ENCODE peak calls at places on chromosomes 13 and 19, in seven cellular contexts. Q, K, T, E, H, V and N are unnamed samples.

GRCh38 chr19:2016041-2016807 is 710 bp upstream of the BTBD2 start:
- DNase-seq in Q (peak; percentile 86), K (peak; percentile 83), T (peak; percentile 86), E (peak; percentile 88), H (peak; percentile 88), V (peak; percentile 40), N (peak; percentile 81)

GRCh38 chr13:57969961-57970360 is 338.4 kb downstream of the PCDH17 start:
- DNase-seq in Q (no peak), K (no peak), T (no peak), E (no peak), H (no peak), V (no peak), N (no peak)

GRCh38 chr13:23563085-23563484 is 7.1 kb upstream of the TNFRSF19 start:
- DNase-seq in Q (no peak), K (no peak), T (no peak), E (no peak), H (no peak), V (no peak), N (no peak)

GRCh38 chr19:10271543-10272086 is 695 bp downstream of the ICAM1 start:
- DNase-seq in Q (no peak), K (no peak), T (no peak), E (no peak), H (peak; percentile 92), V (no peak), N (no peak)

GRCh38 chr13:74210693-74211393 is 76.6 kb upstream of the KLF12 start:
- DNase-seq in Q (peak; percentile 100), K (peak; percentile 89), T (no peak), E (peak; percentile 15), H (no peak), V (peak; percentile 98), N (peak; percentile 11)

GRCh38 chr13:102839462-102839861 is 6.4 kb upstream of the ERCC5 start:
- DNase-seq in Q (peak; percentile 18), K (no peak), T (no peak), E (no peak), H (no peak), V (no peak), N (no peak)

GRCh38 chr13:101915755-101916107 is 463.3 kb downstream of the ITGBL1 start:
- DNase-seq in Q (no peak), K (no peak), T (no peak), E (no peak), H (no peak), V (no peak), N (peak; percentile 41)

GRCh38 chr13:42320375-42320787 is 48.4 kb downstream of the AKAP11 start:
- DNase-seq in Q (no peak), K (no peak), T (no peak), E (no peak), H (no peak), V (no peak), N (no peak)

GRCh38 chr13:34867590-34867989 is 74.5 kb upstream of the NBEA start:
- DNase-seq in Q (peak; percentile 6), K (no peak), T (no peak), E (peak; percentile 15), H (peak; percentile 39), V (peak; percentile 40), N (no peak)

GRCh38 chr19:56147307-56147706 is 6.2 kb downstream of the ZNF444 start:
- DNase-seq in Q (no peak), K (no peak), T (no peak), E (no peak), H (no peak), V (no peak), N (no peak)

GRCh38 chr13:101453784-101454201 is 1.3 kb downstream of the ITGBL1 start:
- DNase-seq in Q (no peak), K (no peak), T (no peak), E (no peak), H (peak; percentile 5), V (no peak), N (no peak)

GRCh38 chr19:45290381-45290931 is 32.2 kb downstream of the CKM start:
- DNase-seq in Q (no peak), K (no peak), T (no peak), E (no peak), H (no peak), V (no peak), N (no peak)

GRCh38 chr19:57320180-57321084 is at the start of gene ZNF543:
- DNase-seq in Q (peak; percentile 96), K (peak; percentile 97), T (peak; percentile 97), E (peak; percentile 99), H (peak; percentile 97), V (peak; percentile 96), N (peak; percentile 96)

GRCh38 chr13:97254809-97255208 is 32.7 kb downstream of the MBNL2 start:
- DNase-seq in Q (peak; percentile 87), K (no peak), T (no peak), E (peak; percentile 56), H (no peak), V (no peak), N (no peak)

GRCh38 chr19:12985049-12985776 is 10.1 kb upstream of the NFIX start:
- DNase-seq in Q (peak; percentile 55), K (no peak), T (peak; percentile 69), E (no peak), H (peak; percentile 43), V (peak; percentile 73), N (peak; percentile 31)

GRCh38 chr19:861756-862528 is 2.5 kb downstream of the CFD start:
- DNase-seq in Q (no peak), K (peak; percentile 80), T (no peak), E (peak; percentile 78), H (peak; percentile 70), V (no peak), N (peak; percentile 47)

GRCh38 chr19:51726049-51726448 is 2.3 kb upstream of the HAS1 start:
- DNase-seq in Q (peak; percentile 93), K (peak; percentile 37), T (no peak), E (no peak), H (no peak), V (peak; percentile 64), N (peak; percentile 39)

GRCh38 chr19:19110410-19111137 is 27.7 kb downstream of the TMEM161A start:
- DNase-seq in Q (no peak), K (peak; percentile 72), T (no peak), E (peak; percentile 10), H (peak; percentile 35), V (peak; percentile 9), N (no peak)

GRCh38 chr13:46106839-46107371 is 2.1 kb upstream of the CPB2 start:
- DNase-seq in Q (no peak), K (no peak), T (no peak), E (no peak), H (no peak), V (no peak), N (no peak)

GRCh38 chr13:110195547-110196485 is 111.1 kb downstream of the COL4A1 start:
- DNase-seq in Q (no peak), K (no peak), T (no peak), E (no peak), H (no peak), V (no peak), N (no peak)

GRCh38 chr13:39385154-39385553 is 217.8 kb downstream of the LHFPL6 start:
- DNase-seq in Q (no peak), K (no peak), T (no peak), E (no peak), H (no peak), V (no peak), N (no peak)

GRCh38 chr19:15758379-15758778 is 20.6 kb downstream of the OR10H3 start:
- DNase-seq in Q (no peak), K (no peak), T (no peak), E (no peak), H (no peak), V (no peak), N (no peak)

GRCh38 chr19:58575183-58576041 is 2.3 kb upstream of the MZF1 start:
- DNase-seq in Q (peak; percentile 87), K (peak; percentile 91), T (peak; percentile 92), E (peak; percentile 95), H (peak; percentile 94), V (peak; percentile 88), N (peak; percentile 93)

DNA sequence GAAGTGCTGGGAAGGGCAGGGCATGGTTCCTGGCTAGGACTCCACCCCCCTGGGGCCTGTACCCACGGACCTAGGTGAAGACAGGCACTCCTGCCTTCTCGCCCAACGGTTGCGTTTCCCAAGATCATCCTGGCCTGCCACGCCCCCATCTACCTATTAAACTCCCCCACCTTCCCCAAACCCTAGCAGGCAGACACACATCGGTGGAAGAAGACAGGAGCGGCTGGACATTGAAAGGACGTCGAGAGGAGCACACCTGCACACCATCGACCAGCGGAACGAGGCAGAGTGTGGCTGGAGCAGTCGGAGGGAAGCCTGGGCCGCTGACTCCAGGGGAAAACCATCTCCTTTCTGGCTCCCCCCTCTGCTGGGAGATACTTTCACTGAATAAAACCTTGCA is 45.6 kb upstream of the ALOX5AP start:
- DNase-seq in Q (no peak), K (no peak), T (no peak), E (no peak), H (no peak), V (no peak), N (no peak)
- H3K4me3 ChIP-seq in Q (peak overlapping the region; percentile 55), K (no peak overlapping the region), T (peak overlapping the region; percentile 49), E (no peak overlapping the region), H (no peak overlapping the region), V (no peak overlapping the region), N (no peak overlapping the region)

GRCh38 chr13:69524459-69525155 is 583.0 kb upstream of the ATXN8OS start:
- DNase-seq in Q (no peak), K (no peak), T (no peak), E (no peak), H (no peak), V (no peak), N (no peak)
- TF ChIP-seq CTCF in Q (peak; percentile 10), K (peak; percentile 39), T (peak; percentile 27), E (peak; percentile 13), H (peak; percentile 2), V (no peak), N (no peak)

DNA sequence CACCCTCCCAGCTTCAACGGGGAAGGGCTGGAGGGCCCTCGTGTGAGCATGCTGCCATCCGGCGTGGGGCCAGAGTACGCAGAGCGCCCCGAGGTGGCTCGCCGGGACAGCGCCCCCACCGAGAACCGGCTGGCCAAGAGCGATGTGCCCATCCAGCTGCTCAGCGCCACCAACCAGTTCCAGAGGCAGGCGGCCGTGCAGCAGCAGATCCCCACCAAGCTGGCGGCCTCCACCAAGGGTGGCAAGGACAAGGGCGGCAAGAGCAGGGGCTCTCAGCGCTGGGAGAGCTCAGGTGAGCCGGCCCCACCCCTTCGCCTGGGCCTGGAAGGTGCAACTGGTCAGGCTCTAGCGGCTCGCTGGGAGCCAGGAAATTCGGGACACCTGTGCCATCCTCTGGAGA is 20.0 kb downstream of the PEX11G start:
- DNase-seq in Q (no peak), K (no peak), T (no peak), E (no peak), H (no peak), V (no peak), N (no peak)
- H3K4me3 ChIP-seq in Q (no peak overlapping the region), K (no peak overlapping the region), T (no peak overlapping the region), E (no peak overlapping the region), H (no peak overlapping the region), V (no peak overlapping the region), N (no peak overlapping the region)

DNA sequence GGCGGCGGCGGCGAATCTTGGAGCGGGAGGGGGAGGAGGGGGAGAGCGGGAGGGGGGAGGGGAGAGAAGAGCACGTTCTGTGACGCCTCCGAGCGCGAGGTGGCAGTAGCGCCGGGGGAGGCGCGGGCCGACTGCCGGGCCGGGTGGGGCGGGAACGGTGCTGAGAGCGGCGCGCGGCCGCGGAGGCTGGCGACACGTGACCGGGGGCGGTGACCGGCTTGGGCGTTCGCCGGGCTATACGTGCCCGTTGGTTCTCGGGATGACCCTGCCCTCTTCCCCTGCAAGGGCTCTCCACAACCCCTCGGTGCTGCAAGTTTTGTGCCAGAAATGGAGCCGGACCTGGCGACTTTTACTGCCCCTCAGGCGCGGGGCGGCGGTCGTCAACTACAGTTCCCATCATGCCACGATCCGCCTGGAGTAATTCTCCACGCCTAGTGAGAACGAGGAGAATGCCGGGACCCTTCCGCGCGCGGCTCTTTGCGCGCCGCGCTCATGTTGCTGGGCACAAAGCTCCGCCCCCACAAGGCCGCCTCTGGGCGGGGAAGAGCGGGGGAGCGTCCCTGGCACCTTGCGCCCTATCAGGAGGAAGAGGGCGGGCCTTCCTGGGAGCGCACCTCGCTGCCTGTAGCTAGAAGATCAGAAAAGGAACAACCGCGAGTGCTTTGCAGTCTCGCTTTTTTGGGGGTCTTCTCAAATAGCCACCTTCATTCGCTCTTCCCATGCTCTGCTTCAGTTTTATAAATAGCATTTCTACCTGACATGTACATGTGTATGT is at the start of gene KPNA3:
- DNase-seq in Q (peak; percentile 93), K (peak; percentile 97), T (peak; percentile 96), E (peak; percentile 93), H (peak; percentile 98), V (peak; percentile 93), N (peak; percentile 90)
- TF ChIP-seq CTCF in Q (no peak), K (no peak), T (peak; percentile 43), E (peak; percentile 29), H (peak; percentile 15), V (peak; percentile 0), N (no peak)